ENCODE peak calls at places on chromosomes 12 and 14, in four cellular contexts. S, K, D and X are unnamed samples.

GRCh38 chr12:93502802-93503623 is 35.7 kb downstream of the MRPL42 start:
- DNase-seq in S (peak; percentile 29), K (peak; percentile 55), D (peak; percentile 30), X (no peak)

GRCh38 chr12:85920324-85920947 is 46.3 kb downstream of the NTS start:
- DNase-seq in D (peak; percentile 2), K (no peak), S (no peak), X (peak; percentile 1)

GRCh38 chr12:19021646-19022045 is 107.9 kb upstream of the PLEKHA5 start:
- DNase-seq in S (no peak), D (peak; percentile 47), K (no peak), X (no peak)

GRCh38 chr14:104202259-104203070 is 64.1 kb downstream of the KIF26A start:
- DNase-seq in K (peak; percentile 70), D (no peak), S (no peak), X (no peak)

GRCh38 chr12:121990692-121991603 is 30.7 kb upstream of the BCL7A start:
- DNase-seq in D (peak; percentile 48), S (no peak), K (no peak), X (peak; percentile 75)

GRCh38 chr14:54564071-54564798 is 2.7 kb upstream of the SAMD4A start:
- DNase-seq in K (no peak), S (no peak), D (peak; percentile 26), X (peak; percentile 41)

GRCh38 chr14:55807992-55808391 is 228.0 kb downstream of the KTN1 start:
- DNase-seq in S (no peak), D (no peak), K (no peak), X (no peak)

GRCh38 chr12:62709321-62709720 is 225.6 kb downstream of the PPM1H start:
- DNase-seq in S (no peak), K (no peak), D (no peak), X (no peak)

GRCh38 chr12:103169-103981 is 36.8 kb downstream of the IQSEC3 start:
- DNase-seq in K (no peak), D (no peak), S (no peak), X (no peak)

GRCh38 chr12:87020071-87020470 is 763.9 kb upstream of the MGAT4C start:
- DNase-seq in D (peak; percentile 1), S (no peak), K (no peak), X (no peak)

GRCh38 chr14:94612174-94612573 is at the start of gene SERPINA3:
- DNase-seq in D (peak; percentile 40), S (no peak), K (peak; percentile 68), X (no peak)

GRCh38 chr12:111873113-111873512 is 31.1 kb downstream of the MAPKAPK5 start:
- DNase-seq in K (no peak), D (no peak), S (no peak), X (no peak)

DNA sequence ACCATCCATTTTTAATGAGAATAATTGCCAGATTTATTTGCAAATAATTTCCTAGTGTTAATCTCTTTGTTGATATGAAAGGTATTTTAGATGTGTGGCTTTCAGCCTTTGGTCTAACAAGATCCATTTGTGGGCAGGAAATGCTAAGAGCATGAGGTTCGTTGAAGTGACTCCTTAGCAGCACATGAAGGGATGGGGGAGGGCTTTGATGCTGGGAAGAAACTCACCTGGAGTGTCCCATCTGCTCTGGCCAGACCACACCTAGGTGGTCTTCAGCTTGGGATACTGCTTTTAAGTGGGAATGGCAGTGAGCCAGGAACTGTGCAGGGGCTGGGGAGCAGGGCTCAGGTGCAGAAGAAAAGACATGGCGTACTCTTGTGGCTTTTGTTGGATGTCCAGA is 13.6 kb downstream of the SFSWAP start:
- DNase-seq in S (no peak), K (no peak), D (peak; percentile 57), X (no peak)
- H3K4me3 ChIP-seq in S (no peak overlapping the region), K (no peak overlapping the region), D (no peak overlapping the region), X (no peak overlapping the region)

GRCh38 chr14:73785834-73786631 is 65.6 kb upstream of the PTGR2 start:
- DNase-seq in K (peak; percentile 71), S (peak; percentile 78), D (peak; percentile 86), X (peak; percentile 64)
- TF ChIP-seq CTCF in K (peak; percentile 40), S (peak; percentile 43), D (peak; percentile 38), X (no peak)

GRCh38 chr14:61750708-61751474 is 11.3 kb upstream of the SNAPC1 start:
- DNase-seq in S (no peak), D (peak; percentile 62), K (peak; percentile 86), X (peak; percentile 94)
- H3K4me3 ChIP-seq in S (peak overlapping the region; percentile 3), D (peak overlapping the region; percentile 27), K (peak overlapping the region; percentile 46), X (peak overlapping the region; percentile 73)

DNA sequence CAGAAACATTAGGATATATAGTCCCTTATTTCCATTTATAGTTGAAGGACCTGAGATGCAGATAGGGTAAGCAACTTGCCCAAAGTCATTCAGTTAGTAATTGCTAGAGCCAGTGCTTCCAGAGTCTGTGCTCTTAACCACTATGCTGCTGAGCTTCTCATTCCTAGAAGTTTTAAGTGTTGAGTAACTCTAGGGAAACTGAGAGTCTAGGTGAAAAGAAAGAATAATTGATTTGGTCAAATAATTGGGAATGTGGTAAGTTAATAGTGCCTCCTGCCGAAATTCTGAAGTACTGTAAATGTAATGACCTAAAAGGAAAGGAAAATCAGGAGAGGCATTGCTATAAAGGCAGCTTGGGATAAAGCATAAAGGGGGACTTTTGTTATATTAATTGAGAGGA is 14.1 kb downstream of the PYROXD1 start:
- DNase-seq in D (peak; percentile 79), K (no peak), S (peak; percentile 18), X (no peak)
- TF ChIP-seq CTCF in D (no peak), K (no peak), S (peak; percentile 22), X (no peak)

GRCh38 chr14:67987596-67987995 is 168.0 kb downstream of the RAD51B start:
- DNase-seq in D (peak; percentile 99), S (peak; percentile 93), K (no peak), X (no peak)
- H3K4me3 ChIP-seq in D (no peak overlapping the region), S (no peak overlapping the region), K (no peak overlapping the region), X (no peak overlapping the region)

GRCh38 chr14:67270933-67271332 is 29.7 kb downstream of the PALS1 start:
- DNase-seq in K (no peak), S (no peak), D (no peak), X (no peak)

GRCh38 chr14:67270354-67270753 is 29.1 kb downstream of the PALS1 start:
- DNase-seq in D (peak; percentile 28), S (no peak), K (no peak), X (no peak)

GRCh38 chr14:67280506-67280905 is 39.3 kb downstream of the PALS1 start:
- DNase-seq in D (no peak), S (no peak), K (no peak), X (no peak)

DNA sequence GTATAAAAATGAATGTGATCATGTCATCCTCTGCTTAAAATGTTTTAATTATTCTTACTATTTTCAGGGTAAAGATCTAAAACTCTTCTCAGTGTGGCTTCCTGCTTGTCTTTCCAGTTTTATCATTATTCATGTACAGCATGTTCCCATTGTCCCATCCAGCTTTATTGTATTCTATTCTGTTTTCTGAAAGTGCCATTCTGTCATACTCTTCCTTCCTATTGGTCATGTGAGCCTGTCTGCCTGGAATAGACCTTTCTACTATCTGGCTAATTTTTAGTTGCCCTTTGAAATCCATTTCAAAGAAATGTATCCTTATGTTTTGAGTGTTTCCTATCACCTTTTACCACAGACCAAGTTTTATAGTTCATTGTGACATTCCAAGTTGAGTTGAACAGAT is 34.9 kb downstream of the PALS1 start:
- DNase-seq in S (no peak), D (no peak), K (no peak), X (no peak)
- TF ChIP-seq CTCF in S (no peak), D (no peak), K (no peak), X (no peak)

DNA sequence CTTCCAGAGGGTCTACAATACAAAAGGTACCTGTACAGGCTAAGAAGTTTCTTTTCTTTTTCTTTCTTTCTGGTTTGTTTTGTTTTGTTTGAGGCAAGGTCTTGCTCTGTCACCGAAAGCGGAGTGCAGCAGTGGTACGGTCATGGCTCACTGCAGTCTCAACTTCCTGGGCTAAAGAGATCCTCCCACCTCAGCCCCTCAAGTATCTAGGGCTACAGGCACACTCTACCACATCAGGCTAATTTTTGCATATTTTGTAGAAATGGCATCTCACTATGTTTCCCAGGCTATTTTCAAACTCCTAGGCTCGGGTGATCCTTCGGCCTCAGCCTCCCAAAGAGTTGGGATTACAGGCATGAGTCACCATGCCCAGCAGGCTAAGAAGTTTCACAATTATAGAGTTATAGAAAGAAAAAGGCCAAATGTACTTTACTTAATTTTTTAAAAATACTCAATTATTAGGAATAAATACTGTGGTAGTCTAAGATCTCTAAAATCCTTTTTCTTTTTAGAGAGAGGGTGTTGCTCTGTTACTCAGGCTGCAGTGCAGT is 3.0 kb upstream of the PIGH start:
- DNase-seq in K (no peak), D (no peak), S (no peak), X (peak; percentile 41)
- H3K4me3 ChIP-seq in K (no peak overlapping the region), D (no peak overlapping the region), S (no peak overlapping the region), X (no peak overlapping the region)

GRCh38 chr12:25119020-25119419 is 75.9 kb downstream of the DNAI7 start:
- DNase-seq in S (no peak), K (no peak), D (no peak), X (no peak)
- TF ChIP-seq CTCF in S (no peak), K (no peak), D (no peak), X (peak; percentile 46)